ENCODE peak calls at places on chromosomes 16 and 17, in nine cellular contexts. N, B, X, D, Z, Y, G, I and F are unnamed samples.

GRCh38 chr17:63435681-63436522 is 10.2 kb downstream of the CYB561 start:
- DNase-seq in X (no peak), G (peak; percentile 73), D (peak; percentile 97), B (no peak), I (no peak), N (no peak), Y (no peak), Z (peak; percentile 64), F (no peak)

GRCh38 chr17:18281815-18282214 is 21.4 kb downstream of the MIEF2 start:
- DNase-seq in G (no peak), I (no peak), Z (no peak), X (no peak), D (no peak), B (no peak), N (no peak), Y (no peak), F (no peak)

GRCh38 chr17:49496183-49496865 is 1.2 kb downstream of the NGFR start:
- DNase-seq in D (no peak), G (peak; percentile 59), Z (peak; percentile 88), B (no peak), I (peak; percentile 71), X (peak; percentile 94), Y (peak; percentile 90), N (peak; percentile 80), F (peak; percentile 91)

GRCh38 chr17:76560877-76561221 is 21.0 kb downstream of the PRCD start:
- DNase-seq in X (no peak), N (no peak), B (no peak), Z (no peak), G (no peak), D (no peak), Y (no peak), I (no peak), F (no peak)

GRCh38 chr17:29495011-29495410 is 71.8 kb downstream of the ABHD15 start:
- DNase-seq in G (no peak), X (no peak), Z (no peak), B (peak; percentile 25), D (no peak), I (no peak), Y (no peak), N (no peak), F (no peak)

GRCh38 chr16:425082-425718 is at the start of gene RAB11FIP3:
- DNase-seq in B (peak; percentile 26), I (peak; percentile 86), D (no peak), Y (peak; percentile 89), X (peak; percentile 96), G (peak; percentile 79), Z (peak; percentile 90), N (peak; percentile 84), F (peak; percentile 92)

GRCh38 chr16:12613131-12613991 is 190.3 kb downstream of the CPPED1 start:
- DNase-seq in G (no peak), N (no peak), Y (no peak), B (peak; percentile 70), D (peak; percentile 35), X (no peak), I (no peak), Z (no peak), F (peak; percentile 49)

GRCh38 chr16:62363451-62363850 is 327.2 kb upstream of the CDH8 start:
- DNase-seq in Z (no peak), B (no peak), I (peak; percentile 34), D (no peak), X (no peak), Y (no peak), N (no peak), G (no peak), F (no peak)

GRCh38 chr17:72005332-72006163 is 115.3 kb upstream of the SOX9 start:
- DNase-seq in X (no peak), D (no peak), G (no peak), B (no peak), Z (no peak), I (no peak), Y (no peak), N (no peak), F (no peak)

GRCh38 chr17:81735181-81736102 is 23.4 kb downstream of the SLC25A10 start:
- DNase-seq in X (no peak), B (no peak), I (no peak), Y (no peak), N (no peak), Z (peak; percentile 65), G (peak; percentile 82), D (no peak), F (peak; percentile 84)

GRCh38 chr16:89412811-89413210 is 77.5 kb downstream of the ANKRD11 start:
- DNase-seq in D (no peak), B (no peak), G (no peak), N (peak; percentile 41), Z (no peak), X (no peak), Y (peak; percentile 34), I (no peak), F (no peak)

GRCh38 chr16:88366704-88367047 is 16.1 kb upstream of the ZNF469 start:
- DNase-seq in I (no peak), Z (no peak), D (no peak), B (no peak), N (no peak), G (no peak), Y (no peak), X (no peak), F (no peak)

GRCh38 chr17:45332989-45333701 is 16.3 kb upstream of the MAP3K14 start:
- DNase-seq in Y (no peak), G (no peak), B (no peak), I (no peak), D (no peak), Z (no peak), N (no peak), X (peak; percentile 71), F (no peak)

GRCh38 chr16:50539822-50540710 is 8.1 kb upstream of the NKD1 start:
- DNase-seq in G (no peak), X (peak; percentile 68), B (no peak), Y (no peak), D (no peak), I (peak; percentile 86), Z (no peak), N (no peak), F (no peak)

GRCh38 chr17:19727466-19728113 is 11.2 kb upstream of the SLC47A2 start:
- DNase-seq in B (peak; percentile 69), Y (no peak), X (peak; percentile 94), D (peak; percentile 63), G (peak; percentile 21), N (no peak), Z (no peak), I (peak; percentile 97), F (no peak)

GRCh38 chr17:81000631-81001357 is 9.2 kb downstream of the CHMP6 start:
- DNase-seq in N (no peak), D (no peak), Y (no peak), Z (no peak), X (peak; percentile 83), G (no peak), I (no peak), B (no peak), F (no peak)

GRCh38 chr17:7685533-7686220 is 1.6 kb downstream of the TP53 start:
- DNase-seq in I (peak; percentile 97), G (peak; percentile 93), Z (peak; percentile 89), B (peak; percentile 92), D (peak; percentile 85), N (no peak), X (peak; percentile 99), Y (peak; percentile 95), F (peak; percentile 97)

GRCh38 chr17:59038734-59039133 is 67.9 kb downstream of the TRIM37 start:
- DNase-seq in B (no peak), Z (no peak), I (no peak), G (no peak), X (no peak), Y (no peak), N (no peak), D (no peak), F (no peak)

GRCh38 chr16:3282747-3283524 is at the start of gene ZNF263:
- DNase-seq in B (peak; percentile 97), Z (peak; percentile 96), G (peak; percentile 98), I (peak; percentile 98), Y (peak; percentile 96), N (peak; percentile 91), X (peak; percentile 99), D (peak; percentile 96), F (peak; percentile 98)

GRCh38 chr16:4411684-4412083 is 4.7 kb downstream of the CORO7 start:
- DNase-seq in X (no peak), G (no peak), Y (no peak), I (peak; percentile 98), N (no peak), D (no peak), Z (no peak), B (no peak), F (no peak)